ENCODE peak calls at places on chromosome 21, in nine cellular contexts. One of them, this sample, is unnamed. For H3K4me1, the result is how much of the 10 kb centered on the place peaks cover.

GRCh38 chr21:14557413-14557812 is 11.3 kb upstream of the SAMSN1 start:
- DNase-seq in aorta: no peak
- DNase-seq in DND-41: no peak
- DNase-seq in ascending aorta: no peak
- DNase-seq in PC-9: no peak
- DNase-seq in hepatocyte: no peak
- DNase-seq in pancreas: no peak
- DNase-seq in CD4-positive, alpha-beta memory T cell: no peak
- DNase-seq in adrenal gland: no peak
- DNase-seq in this sample: no peak

GRCh38 chr21:32412998-32413504 is 545 bp downstream of the EVA1C start:
- DNase-seq in aorta: peak
- DNase-seq in DND-41: no peak
- DNase-seq in ascending aorta: peak
- DNase-seq in PC-9: no peak
- DNase-seq in hepatocyte: no peak
- DNase-seq in pancreas: peak
- DNase-seq in CD4-positive, alpha-beta memory T cell: peak
- DNase-seq in adrenal gland: no peak
- DNase-seq in this sample: peak

GRCh38 chr21:17427157-17427556 is 85.7 kb upstream of the CXADR start:
- DNase-seq in aorta: no peak
- DNase-seq in DND-41: no peak
- DNase-seq in ascending aorta: no peak
- DNase-seq in PC-9: no peak
- DNase-seq in hepatocyte: no peak
- DNase-seq in pancreas: no peak
- DNase-seq in CD4-positive, alpha-beta memory T cell: no peak
- DNase-seq in adrenal gland: no peak
- DNase-seq in this sample: no peak

GRCh38 chr21:18498428-18498827 is 94.8 kb upstream of the TMPRSS15 start:
- DNase-seq in aorta: no peak
- DNase-seq in DND-41: no peak
- DNase-seq in ascending aorta: no peak
- DNase-seq in PC-9: no peak
- DNase-seq in hepatocyte: no peak
- DNase-seq in pancreas: no peak
- DNase-seq in CD4-positive, alpha-beta memory T cell: no peak
- DNase-seq in adrenal gland: no peak
- DNase-seq in this sample: no peak

GRCh38 chr21:33850401-33850800 is 65.2 kb downstream of the ATP5PO start:
- DNase-seq in aorta: no peak
- DNase-seq in DND-41: no peak
- DNase-seq in ascending aorta: no peak
- DNase-seq in PC-9: no peak
- DNase-seq in hepatocyte: no peak
- DNase-seq in pancreas: no peak
- DNase-seq in CD4-positive, alpha-beta memory T cell: no peak
- DNase-seq in adrenal gland: no peak
- DNase-seq in this sample: no peak

GRCh38 chr21:42360317-42360716 is 6.0 kb downstream of the TFF1 start:
- DNase-seq in aorta: peak
- DNase-seq in DND-41: peak
- DNase-seq in ascending aorta: no peak
- DNase-seq in PC-9: no peak
- DNase-seq in hepatocyte: no peak
- DNase-seq in pancreas: no peak
- DNase-seq in CD4-positive, alpha-beta memory T cell: no peak
- DNase-seq in adrenal gland: no peak
- DNase-seq in this sample: no peak

GRCh38 chr21:14712121-14712520 is 166.0 kb upstream of the SAMSN1 start:
- DNase-seq in aorta: no peak
- DNase-seq in DND-41: no peak
- DNase-seq in ascending aorta: no peak
- DNase-seq in PC-9: no peak
- DNase-seq in hepatocyte: no peak
- DNase-seq in pancreas: no peak
- DNase-seq in CD4-positive, alpha-beta memory T cell: no peak
- DNase-seq in adrenal gland: no peak
- DNase-seq in this sample: no peak

GRCh38 chr21:31108969-31109368 is 70.7 kb upstream of the KRTAP19-8 start:
- DNase-seq in aorta: no peak
- DNase-seq in DND-41: no peak
- DNase-seq in ascending aorta: no peak
- DNase-seq in PC-9: no peak
- DNase-seq in hepatocyte: no peak
- DNase-seq in pancreas: no peak
- DNase-seq in CD4-positive, alpha-beta memory T cell: no peak
- DNase-seq in adrenal gland: no peak
- DNase-seq in this sample: no peak

GRCh38 chr21:24007592-24007991 is 1599.7 kb downstream of the MRPL39 start:
- DNase-seq in aorta: no peak
- DNase-seq in DND-41: no peak
- DNase-seq in ascending aorta: no peak
- DNase-seq in PC-9: no peak
- DNase-seq in hepatocyte: no peak
- DNase-seq in pancreas: no peak
- DNase-seq in CD4-positive, alpha-beta memory T cell: no peak
- DNase-seq in adrenal gland: no peak
- DNase-seq in this sample: no peak

GRCh38 chr21:16193758-16194606 is 464.2 kb downstream of the USP25 start:
- DNase-seq in aorta: no peak
- DNase-seq in DND-41: peak
- DNase-seq in ascending aorta: peak
- DNase-seq in PC-9: no peak
- DNase-seq in hepatocyte: peak
- DNase-seq in pancreas: peak
- DNase-seq in CD4-positive, alpha-beta memory T cell: no peak
- DNase-seq in adrenal gland: peak
- DNase-seq in this sample: no peak

GRCh38 chr21:26506951-26507350 is 66.1 kb downstream of the CYYR1 start:
- DNase-seq in aorta: no peak
- DNase-seq in DND-41: no peak
- DNase-seq in ascending aorta: no peak
- DNase-seq in PC-9: no peak
- DNase-seq in hepatocyte: peak
- DNase-seq in pancreas: no peak
- DNase-seq in CD4-positive, alpha-beta memory T cell: no peak
- DNase-seq in adrenal gland: no peak
- DNase-seq in this sample: no peak

GRCh38 chr21:31750843-31751242 is 18.9 kb upstream of the SCAF4 start:
- DNase-seq in aorta: no peak
- DNase-seq in DND-41: no peak
- DNase-seq in ascending aorta: no peak
- DNase-seq in PC-9: no peak
- DNase-seq in hepatocyte: no peak
- DNase-seq in pancreas: no peak
- DNase-seq in CD4-positive, alpha-beta memory T cell: no peak
- DNase-seq in adrenal gland: no peak
- DNase-seq in this sample: no peak

GRCh38 chr21:25243809-25244208 is 363.5 kb downstream of the MRPL39 start:
- DNase-seq in aorta: no peak
- DNase-seq in DND-41: no peak
- DNase-seq in ascending aorta: no peak
- DNase-seq in PC-9: no peak
- DNase-seq in hepatocyte: no peak
- DNase-seq in pancreas: no peak
- DNase-seq in CD4-positive, alpha-beta memory T cell: no peak
- DNase-seq in adrenal gland: no peak
- DNase-seq in this sample: no peak

GRCh38 chr21:29267666-29268065 is 31.1 kb upstream of the BACH1 start:
- DNase-seq in aorta: no peak
- DNase-seq in DND-41: no peak
- DNase-seq in ascending aorta: no peak
- DNase-seq in PC-9: no peak
- DNase-seq in hepatocyte: no peak
- DNase-seq in pancreas: no peak
- DNase-seq in CD4-positive, alpha-beta memory T cell: no peak
- DNase-seq in adrenal gland: no peak
- DNase-seq in this sample: no peak

GRCh38 chr21:41719691-41720090 is 47.2 kb downstream of the RIPK4 start:
- DNase-seq in aorta: peak
- DNase-seq in DND-41: no peak
- DNase-seq in ascending aorta: no peak
- DNase-seq in PC-9: no peak
- DNase-seq in hepatocyte: no peak
- DNase-seq in pancreas: no peak
- DNase-seq in CD4-positive, alpha-beta memory T cell: no peak
- DNase-seq in adrenal gland: no peak
- DNase-seq in this sample: no peak

GRCh38 chr21:28899744-28900143 is 92.9 kb downstream of the LTN1 start:
- DNase-seq in aorta: no peak
- DNase-seq in DND-41: no peak
- DNase-seq in ascending aorta: no peak
- DNase-seq in PC-9: no peak
- DNase-seq in hepatocyte: no peak
- DNase-seq in pancreas: no peak
- DNase-seq in CD4-positive, alpha-beta memory T cell: no peak
- DNase-seq in adrenal gland: no peak
- DNase-seq in this sample: no peak

GRCh38 chr21:33268736-33269441 is 2.7 kb downstream of the IL10RB start:
- DNase-seq in aorta: no peak
- DNase-seq in DND-41: no peak
- DNase-seq in ascending aorta: no peak
- DNase-seq in PC-9: peak
- DNase-seq in hepatocyte: peak
- DNase-seq in pancreas: peak
- DNase-seq in CD4-positive, alpha-beta memory T cell: peak
- DNase-seq in adrenal gland: no peak
- DNase-seq in this sample: peak

GRCh38 chr21:38293765-38294164 is 37.0 kb downstream of the KCNJ15 start:
- DNase-seq in aorta: no peak
- DNase-seq in DND-41: no peak
- DNase-seq in ascending aorta: no peak
- DNase-seq in PC-9: no peak
- DNase-seq in hepatocyte: peak
- DNase-seq in pancreas: no peak
- DNase-seq in CD4-positive, alpha-beta memory T cell: no peak
- DNase-seq in adrenal gland: peak
- DNase-seq in this sample: peak
- H3K4me1 ChIP-seq in aorta: under half
- H3K4me1 ChIP-seq in DND-41: under half
- H3K4me1 ChIP-seq in ascending aorta: under half
- H3K4me1 ChIP-seq in PC-9: under half
- H3K4me1 ChIP-seq in hepatocyte: under half
- H3K4me1 ChIP-seq in pancreas: under half
- H3K4me1 ChIP-seq in CD4-positive, alpha-beta memory T cell: under half
- H3K4me1 ChIP-seq in adrenal gland: under half
- H3K4me1 ChIP-seq in this sample: under half

GRCh38 chr21:44870748-44871495 is 2.6 kb downstream of the PTTG1IP start:
- DNase-seq in aorta: peak
- DNase-seq in DND-41: no peak
- DNase-seq in ascending aorta: no peak
- DNase-seq in PC-9: peak
- DNase-seq in hepatocyte: no peak
- DNase-seq in pancreas: no peak
- DNase-seq in CD4-positive, alpha-beta memory T cell: peak
- DNase-seq in adrenal gland: peak
- DNase-seq in this sample: peak
- H3K4me1 ChIP-seq in aorta: under half
- H3K4me1 ChIP-seq in DND-41: half or more
- H3K4me1 ChIP-seq in ascending aorta: half or more
- H3K4me1 ChIP-seq in PC-9: half or more
- H3K4me1 ChIP-seq in hepatocyte: under half
- H3K4me1 ChIP-seq in pancreas: under half
- H3K4me1 ChIP-seq in CD4-positive, alpha-beta memory T cell: half or more
- H3K4me1 ChIP-seq in adrenal gland: half or more
- H3K4me1 ChIP-seq in this sample: under half

DNA sequence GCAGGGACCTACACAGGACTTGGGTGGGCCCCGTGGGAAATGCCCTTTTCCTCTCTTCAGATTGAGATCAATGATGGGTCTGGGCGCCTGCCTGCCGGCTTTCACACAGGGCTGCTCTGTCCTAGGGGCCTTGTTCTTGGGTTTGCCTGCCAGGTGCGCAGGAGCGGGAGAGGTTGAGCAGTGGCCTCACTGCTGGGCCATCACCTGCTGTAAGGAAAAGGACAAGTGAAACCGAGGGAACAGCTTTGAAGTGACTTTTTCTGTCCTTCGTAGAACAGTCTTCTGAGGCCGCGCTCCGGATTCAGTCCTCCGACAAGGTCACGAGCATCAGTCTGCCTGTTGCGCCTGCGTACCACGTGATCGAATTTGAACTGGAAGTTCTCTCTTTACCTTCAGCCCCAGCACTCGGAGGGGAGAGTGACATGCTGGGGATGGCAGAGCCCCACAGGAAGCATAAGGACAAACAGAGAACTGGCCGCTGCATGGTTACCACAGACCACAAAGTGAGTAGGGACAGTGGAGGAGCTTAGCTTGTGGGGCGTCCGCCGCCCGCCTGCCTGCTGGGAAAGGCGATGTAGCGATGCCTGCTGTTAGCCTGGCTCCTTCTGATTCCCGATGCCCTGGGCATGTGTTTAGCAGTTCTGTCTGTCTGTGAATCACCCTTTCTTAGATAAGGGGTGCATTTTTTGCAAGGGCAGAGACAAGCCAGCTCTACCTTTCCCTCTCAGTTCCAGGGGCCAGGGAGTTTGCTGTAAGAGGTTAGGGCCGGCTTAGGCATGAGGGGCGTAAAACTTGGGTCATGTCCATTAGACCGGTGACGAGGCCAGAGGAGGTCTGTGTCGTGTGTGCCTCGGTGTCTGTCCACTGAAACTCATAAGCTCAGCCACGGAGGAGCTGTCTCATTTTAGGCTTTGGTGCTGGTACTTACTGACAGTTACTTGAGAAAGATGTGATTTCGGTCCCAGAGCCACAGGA is 19.5 kb upstream of the PWP2 start:
- DNase-seq in aorta: peak
- DNase-seq in DND-41: no peak
- DNase-seq in ascending aorta: peak
- DNase-seq in PC-9: no peak
- DNase-seq in hepatocyte: no peak
- DNase-seq in pancreas: no peak
- DNase-seq in CD4-positive, alpha-beta memory T cell: no peak
- DNase-seq in adrenal gland: peak
- DNase-seq in this sample: peak
- H3K4me1 ChIP-seq in aorta: under half
- H3K4me1 ChIP-seq in DND-41: under half
- H3K4me1 ChIP-seq in ascending aorta: under half
- H3K4me1 ChIP-seq in PC-9: under half
- H3K4me1 ChIP-seq in hepatocyte: under half
- H3K4me1 ChIP-seq in pancreas: under half
- H3K4me1 ChIP-seq in CD4-positive, alpha-beta memory T cell: half or more
- H3K4me1 ChIP-seq in adrenal gland: under half
- H3K4me1 ChIP-seq in this sample: under half

DNA sequence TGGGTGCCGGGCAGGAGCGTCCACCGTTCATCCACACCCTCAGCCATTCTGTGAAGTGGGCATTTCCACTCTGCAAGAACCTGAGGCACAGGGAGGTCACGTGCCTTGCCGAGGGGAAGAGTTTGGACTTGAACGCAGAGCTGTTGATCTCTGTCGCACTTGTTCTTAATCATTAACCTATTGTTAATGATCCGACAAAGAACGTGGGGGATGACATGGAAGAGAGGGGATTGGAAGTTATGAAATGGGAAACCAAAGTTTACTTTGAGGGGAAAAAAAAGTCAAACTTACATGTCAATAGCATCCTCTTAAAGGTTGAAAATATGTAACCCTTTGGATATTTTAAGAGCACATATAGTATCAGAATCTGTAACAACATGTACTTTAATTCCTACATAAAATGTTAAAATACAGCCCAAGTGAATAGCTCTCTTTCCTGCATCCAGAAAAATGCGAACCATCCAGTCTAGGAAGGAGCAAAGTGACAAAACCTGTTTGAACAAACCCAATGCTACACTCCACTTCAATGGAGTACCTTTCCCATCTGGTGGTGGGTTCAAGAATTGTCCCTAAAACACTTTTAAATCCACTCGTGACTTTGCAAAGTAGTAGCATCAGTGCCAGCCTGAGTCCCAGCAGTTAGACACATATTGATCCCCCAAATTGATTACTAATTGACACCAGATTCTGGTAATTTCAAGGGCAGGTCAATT is 75.5 kb downstream of the SETD4 start:
- DNase-seq in aorta: no peak
- DNase-seq in DND-41: no peak
- DNase-seq in ascending aorta: no peak
- DNase-seq in PC-9: peak
- DNase-seq in hepatocyte: peak
- DNase-seq in pancreas: no peak
- DNase-seq in CD4-positive, alpha-beta memory T cell: no peak
- DNase-seq in adrenal gland: no peak
- DNase-seq in this sample: peak
- H3K4me1 ChIP-seq in aorta: under half
- H3K4me1 ChIP-seq in DND-41: under half
- H3K4me1 ChIP-seq in ascending aorta: under half
- H3K4me1 ChIP-seq in PC-9: under half
- H3K4me1 ChIP-seq in hepatocyte: under half
- H3K4me1 ChIP-seq in pancreas: under half
- H3K4me1 ChIP-seq in CD4-positive, alpha-beta memory T cell: under half
- H3K4me1 ChIP-seq in adrenal gland: under half
- H3K4me1 ChIP-seq in this sample: under half

This sample was measured in small intestine.